ENCODE peak calls at places on chromosome 9, in eight cellular contexts. E is transverse colon, B is mesothelial cell of epicardium, W is mammary epithelial cell, H is upper lobe of right lung, S is RWPE2, N is GM23338, F is MM.1S. O is an unnamed sample.

GRCh38 chr9:115650768-115651167 is 502.8 kb upstream of the PAPPA start:
- DNase-seq in S (no peak), H (no peak), B (no peak), N (no peak), F (no peak), E (no peak), W (peak), O (no peak)

GRCh38 chr9:81320909-81321482 is 368.4 kb downstream of the TLE1 start:
- DNase-seq in E (no peak), N (no peak), S (no peak), B (no peak), H (no peak), W (no peak), F (no peak), O (no peak)

GRCh38 chr9:96674914-96675538 is 19.9 kb upstream of the PRXL2C start:
- DNase-seq in W (peak), B (no peak), F (no peak), H (no peak), S (no peak), N (no peak), E (no peak), O (no peak)

GRCh38 chr9:108469654-108470053 is 386.1 kb downstream of the ACTL7B start:
- DNase-seq in F (no peak), N (no peak), E (no peak), S (no peak), B (no peak), W (peak), H (no peak), O (no peak)

GRCh38 chr9:114214181-114214580 is 58.8 kb downstream of the COL27A1 start:
- DNase-seq in N (no peak), F (no peak), E (no peak), W (no peak), S (no peak), H (no peak), B (no peak), O (no peak)

GRCh38 chr9:122051401-122052346 is 41.4 kb downstream of the TTLL11 start:
- DNase-seq in B (no peak), H (no peak), E (no peak), S (no peak), W (peak), N (no peak), F (no peak), O (no peak)

GRCh38 chr9:19998153-19998552 is 209.3 kb upstream of the SLC24A2 start:
- DNase-seq in E (no peak), S (no peak), N (no peak), B (no peak), F (no peak), H (no peak), W (no peak), O (no peak)

GRCh38 chr9:65409471-65409980 is 124.5 kb upstream of the FOXD4L5 start:
- DNase-seq in E (no peak), B (no peak), N (no peak), F (no peak), H (peak), W (no peak), S (no peak), O (no peak)

GRCh38 chr9:104374711-104375110 is 129.4 kb upstream of the OR13F1 start:
- DNase-seq in E (no peak), N (no peak), S (no peak), W (no peak), H (no peak), F (no peak), B (no peak), O (no peak)

GRCh38 chr9:86500667-86501435 is 146.6 kb upstream of the TUT7 start:
- DNase-seq in S (no peak), F (no peak), E (no peak), B (no peak), W (peak), N (no peak), H (no peak), O (no peak)

GRCh38 chr9:133726401-133727276 is 11.5 kb downstream of the SARDH start:
- DNase-seq in N (peak), H (peak), B (peak), S (peak), F (no peak), W (peak), E (peak), O (peak)

GRCh38 chr9:79562749-79563386 is 8.9 kb upstream of the TLE4 start:
- DNase-seq in H (no peak), E (no peak), F (no peak), W (no peak), N (no peak), S (no peak), B (no peak), O (no peak)

GRCh38 chr9:132078369-132079356 is 1.0 kb downstream of the MED27 start:
- DNase-seq in N (no peak), B (peak), E (no peak), H (no peak), F (no peak), W (peak), S (no peak), O (peak)

GRCh38 chr9:91757802-91758201 is 192.2 kb downstream of the ROR2 start:
- DNase-seq in H (no peak), N (no peak), E (no peak), F (no peak), W (no peak), S (no peak), B (no peak), O (no peak)

GRCh38 chr9:133679466-133680051 is 43.4 kb downstream of the DBH start:
- DNase-seq in F (no peak), E (no peak), H (no peak), N (no peak), S (no peak), B (no peak), W (no peak), O (no peak)

GRCh38 chr9:101578378-101578777 is 16.4 kb downstream of the PPP3R2 start:
- DNase-seq in S (no peak), N (no peak), B (no peak), E (no peak), W (no peak), F (no peak), H (no peak), O (no peak)

GRCh38 chr9:13023498-13023897 is 248.7 kb downstream of the LURAP1L start:
- DNase-seq in N (no peak), S (no peak), F (no peak), W (peak), B (no peak), E (no peak), H (no peak), O (no peak)

GRCh38 chr9:83501552-83501951 is 36.6 kb downstream of the FRMD3 start:
- DNase-seq in F (no peak), H (no peak), N (no peak), S (no peak), E (no peak), W (no peak), B (no peak), O (no peak)

GRCh38 chr9:103485138-103485537 is 490.0 kb downstream of the CYLC2 start:
- DNase-seq in S (no peak), E (no peak), F (no peak), H (no peak), W (no peak), B (no peak), N (no peak), O (no peak)

GRCh38 chr9:98998441-98999151 is 54.9 kb downstream of the COL15A1 start:
- DNase-seq in E (peak), B (peak), F (no peak), N (peak), W (peak), S (no peak), H (peak), O (peak)

GRCh38 chr9:19229725-19230355 is 653 bp upstream of the DENND4C start:
- DNase-seq in H (peak), F (peak), S (peak), W (no peak), B (peak), N (peak), E (peak), O (peak)

GRCh38 chr9:113650207-113651131 is 186.9 kb downstream of the RGS3 start:
- DNase-seq in E (no peak), S (no peak), W (peak), F (no peak), B (no peak), H (peak), N (peak), O (no peak)

GRCh38 chr9:124813041-124813440 is 36.1 kb downstream of the OLFML2A start:
- DNase-seq in H (no peak), E (no peak), W (peak), F (no peak), S (no peak), B (no peak), N (no peak), O (no peak)

DNA sequence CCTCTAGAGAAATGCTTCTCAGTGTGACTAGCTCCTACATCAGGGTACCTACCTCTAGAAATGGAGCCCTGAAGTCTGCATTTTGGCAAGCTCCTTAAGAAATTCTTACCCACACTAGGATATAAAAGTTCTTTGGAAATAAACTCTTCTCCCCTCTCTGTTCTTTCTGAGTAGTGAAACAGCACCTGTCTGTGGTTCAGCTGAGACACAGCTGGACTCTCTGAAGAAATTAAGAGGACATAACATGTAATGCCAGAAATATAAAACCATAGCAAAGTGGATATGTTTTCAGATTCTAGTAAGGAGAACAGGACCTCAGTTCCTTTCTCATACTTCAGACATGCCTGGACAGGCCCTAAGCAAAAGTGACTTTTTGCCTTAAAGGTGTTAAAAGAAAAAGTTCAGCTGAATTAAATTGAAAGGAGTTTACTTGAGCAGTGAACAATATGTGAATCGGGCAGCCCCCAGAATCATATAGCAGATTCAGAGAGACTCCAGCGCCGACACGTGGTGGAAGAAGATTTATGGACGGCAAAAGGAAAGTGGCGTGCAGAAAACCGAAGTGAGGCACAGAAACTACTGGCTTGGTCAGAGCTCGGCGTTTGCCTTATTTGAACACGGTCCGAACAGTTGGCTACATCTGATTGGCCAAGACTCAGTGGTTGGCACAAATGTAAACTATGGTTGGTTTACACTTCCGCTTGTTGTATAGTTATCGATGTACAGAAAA is 64.5 kb downstream of the PRKACG start:
- DNase-seq in H (no peak), E (peak), W (peak), B (no peak), F (peak), N (no peak), S (no peak), O (no peak)
- TF ChIP-seq CTCF in H (peak), E (no peak), W (peak), B (no peak), F (peak), N (peak), S (no peak), O (no peak)

GRCh38 chr9:105401651-105402050 is 46.2 kb upstream of the FSD1L start:
- DNase-seq in N (peak), F (no peak), E (no peak), B (no peak), W (no peak), H (no peak), S (no peak), O (no peak)
- TF ChIP-seq CTCF in N (peak), F (no peak), E (no peak), B (no peak), W (no peak), H (no peak), S (no peak), O (no peak)

GRCh38 chr9:97900738-97901565 is 21.3 kb downstream of the TRMO start:
- DNase-seq in F (peak), E (no peak), S (no peak), N (peak), H (no peak), W (peak), B (no peak), O (no peak)
- TF ChIP-seq CTCF in F (peak), E (peak), S (peak), N (peak), H (peak), W (peak), B (peak), O (peak)

GRCh38 chr9:127423934-127424668 is at the start of gene ZNF79:
- DNase-seq in E (peak), S (peak), N (peak), H (peak), W (peak), B (peak), F (peak), O (peak)
- TF ChIP-seq CTCF in E (no peak), S (no peak), N (no peak), H (no peak), W (no peak), B (no peak), F (no peak), O (no peak)

DNA sequence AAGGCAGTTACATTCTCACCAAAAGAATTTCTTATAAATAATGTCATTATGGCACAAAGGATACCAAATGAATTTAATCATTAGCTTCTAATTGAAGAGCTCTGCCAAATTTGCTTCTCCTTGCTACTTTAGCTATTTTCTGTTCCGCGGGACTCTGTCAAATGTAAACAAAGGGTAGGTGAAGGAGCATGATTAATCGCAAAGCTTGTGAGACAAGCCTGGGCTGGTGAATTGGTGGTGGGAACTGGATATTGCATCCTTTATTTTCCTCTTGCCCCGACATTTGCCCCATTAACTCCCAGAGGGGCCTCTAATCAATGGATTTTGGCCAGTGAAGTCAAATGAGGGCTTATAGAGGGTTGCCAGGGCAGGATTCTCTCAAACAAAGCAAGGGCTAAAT is 234.2 kb upstream of the RFX3 start:
- DNase-seq in H (no peak), W (peak), N (peak), B (no peak), F (no peak), S (peak), E (no peak), O (no peak)
- TF ChIP-seq CTCF in H (no peak), W (peak), N (no peak), B (no peak), F (no peak), S (no peak), E (no peak), O (no peak)

DNA sequence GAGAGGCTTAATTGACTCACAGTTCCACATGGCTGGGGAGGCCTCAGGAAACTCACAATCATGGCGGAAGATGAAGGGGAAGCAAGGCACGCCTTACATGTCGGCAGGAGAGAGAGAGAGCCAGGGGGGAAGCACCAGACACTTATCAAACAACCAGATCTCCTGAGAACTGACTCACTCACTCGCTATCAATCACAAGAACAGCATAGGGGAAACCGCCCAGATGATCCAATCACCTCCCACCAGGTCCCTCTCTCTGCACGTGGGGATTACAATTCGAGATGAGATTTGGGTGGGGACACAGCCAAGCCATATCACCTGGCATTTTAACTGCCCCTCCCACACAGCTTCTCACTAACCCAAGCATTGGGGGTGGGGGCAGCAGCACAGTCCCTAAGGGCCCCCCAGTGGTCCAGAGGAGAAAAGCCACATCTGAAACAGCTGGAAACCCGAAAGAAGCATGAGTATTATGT is 76.1 kb upstream of the ASS1 start:
- DNase-seq in N (no peak), W (peak), F (no peak), B (no peak), S (no peak), E (no peak), H (no peak), O (no peak)
- TF ChIP-seq CTCF in N (peak), W (no peak), F (no peak), B (no peak), S (peak), E (no peak), H (no peak), O (no peak)

GRCh38 chr9:111533099-111533785 is 8.3 kb downstream of the ZNF483 start:
- DNase-seq in E (no peak), S (no peak), H (no peak), B (no peak), N (no peak), W (no peak), F (no peak), O (no peak)
- TF ChIP-seq CTCF in E (no peak), S (no peak), H (no peak), B (no peak), N (no peak), W (no peak), F (no peak), O (no peak)

GRCh38 chr9:5437254-5438216 is at the start of gene PLGRKT:
- DNase-seq in S (peak), B (peak), N (peak), H (peak), E (peak), W (peak), F (peak), O (peak)
- TF ChIP-seq CTCF in S (peak), B (no peak), N (peak), H (peak), E (peak), W (no peak), F (peak), O (no peak)

GRCh38 chr9:90645721-90646120 is 3.1 kb upstream of the DIRAS2 start:
- DNase-seq in E (no peak), S (no peak), H (no peak), F (peak), W (no peak), B (no peak), N (no peak), O (no peak)

GRCh38 chr9:90641868-90642558 is 611 bp downstream of the DIRAS2 start:
- DNase-seq in N (peak), F (no peak), W (no peak), S (no peak), H (no peak), B (no peak), E (no peak), O (no peak)

GRCh38 chr9:90647843-90648242 is 5.2 kb upstream of the DIRAS2 start:
- DNase-seq in H (no peak), E (no peak), B (no peak), N (no peak), S (no peak), F (no peak), W (no peak), O (no peak)

GRCh38 chr9:90641090-90641489 is 1.5 kb downstream of the DIRAS2 start:
- DNase-seq in F (no peak), H (no peak), E (no peak), N (no peak), W (no peak), S (no peak), B (no peak), O (no peak)

DNA sequence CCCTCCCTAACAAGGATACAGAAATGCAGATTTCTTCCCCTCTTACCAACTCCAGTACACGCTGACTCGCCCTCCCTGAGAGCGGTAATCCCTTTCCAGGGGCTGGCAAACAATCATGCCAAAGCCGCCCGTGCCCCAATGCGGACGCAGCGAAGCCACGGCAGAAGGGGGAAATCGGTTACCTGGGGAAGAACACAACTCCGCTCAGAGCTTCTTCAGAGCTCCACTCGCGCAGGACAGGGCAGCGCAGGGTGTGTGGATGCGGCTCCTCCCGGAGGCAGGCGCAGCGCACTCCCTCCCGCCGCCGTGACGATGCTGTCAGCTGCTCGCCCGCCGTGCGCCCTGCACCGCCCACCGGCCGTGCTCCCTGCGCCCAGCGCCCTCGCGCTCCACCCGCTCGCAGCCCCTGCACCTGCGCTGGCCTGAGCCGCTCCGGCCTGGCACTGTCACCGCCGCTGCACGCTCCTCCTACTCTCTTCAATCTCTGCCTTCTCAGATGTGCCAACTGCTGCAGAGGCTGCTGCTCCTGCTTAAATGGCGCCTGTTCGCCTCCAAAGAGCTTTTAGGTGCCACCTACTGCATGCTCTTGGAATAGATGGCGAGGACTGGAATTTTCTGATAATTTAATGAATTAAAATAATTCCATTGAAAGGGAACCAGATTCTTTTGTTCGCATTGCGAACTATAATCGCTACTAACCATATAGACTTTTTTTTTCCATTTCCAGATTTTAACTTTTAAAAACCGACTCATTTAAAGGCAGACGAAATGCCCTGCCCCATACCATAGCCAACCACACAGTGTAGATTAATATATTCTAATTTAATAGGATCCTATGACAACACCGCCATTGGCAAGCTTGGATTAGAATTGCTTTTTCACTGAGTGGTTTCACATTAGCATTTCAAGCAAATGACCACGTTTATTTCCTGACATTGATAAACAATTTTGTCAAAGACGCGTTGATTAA is at the start of gene DIRAS2:
- DNase-seq in S (no peak), W (peak), E (peak), N (peak), H (peak), B (peak), F (peak), O (no peak)
- TF ChIP-seq CTCF in S (peak), W (peak), E (peak), N (peak), H (peak), B (peak), F (peak), O (no peak)